ENCODE peak calls at places on chromosomes 6 and 20, in eight cellular contexts. One of them, this sample, is unnamed.

GRCh38 chr6:43395822-43396221 is 26.4 kb upstream of the ZNF318 start:
- DNase-seq in naive thymus-derived CD4-positive, alpha-beta T cell: no peak
- DNase-seq in mucosa of gallbladder: no peak
- DNase-seq in non-pigmented ciliary epithelial cell: no peak
- DNase-seq in GM23338: no peak
- DNase-seq in stimulated activated CD8-positive, alpha-beta memory T cell treated with anti-CD3 and anti-CD28 coated beads, Interleukin-15, amount 100 ng/mL, for 1 hour: no peak
- DNase-seq in left ventricle myocardium inferior: peak
- DNase-seq in hypothalamus: peak
- DNase-seq in this sample: no peak

GRCh38 chr6:37047421-37047931 is 42.0 kb downstream of the FGD2 start:
- DNase-seq in naive thymus-derived CD4-positive, alpha-beta T cell: no peak
- DNase-seq in mucosa of gallbladder: no peak
- DNase-seq in non-pigmented ciliary epithelial cell: no peak
- DNase-seq in GM23338: no peak
- DNase-seq in stimulated activated CD8-positive, alpha-beta memory T cell treated with anti-CD3 and anti-CD28 coated beads, Interleukin-15, amount 100 ng/mL, for 1 hour: no peak
- DNase-seq in left ventricle myocardium inferior: no peak
- DNase-seq in hypothalamus: no peak
- DNase-seq in this sample: no peak

GRCh38 chr6:149969635-149970034 is 5.9 kb downstream of the ULBP1 start:
- DNase-seq in naive thymus-derived CD4-positive, alpha-beta T cell: no peak
- DNase-seq in mucosa of gallbladder: no peak
- DNase-seq in non-pigmented ciliary epithelial cell: no peak
- DNase-seq in GM23338: no peak
- DNase-seq in stimulated activated CD8-positive, alpha-beta memory T cell treated with anti-CD3 and anti-CD28 coated beads, Interleukin-15, amount 100 ng/mL, for 1 hour: no peak
- DNase-seq in left ventricle myocardium inferior: no peak
- DNase-seq in hypothalamus: no peak
- DNase-seq in this sample: no peak

GRCh38 chr20:858011-858410 is 24.5 kb downstream of the FAM110A start:
- DNase-seq in naive thymus-derived CD4-positive, alpha-beta T cell: no peak
- DNase-seq in mucosa of gallbladder: no peak
- DNase-seq in non-pigmented ciliary epithelial cell: no peak
- DNase-seq in GM23338: no peak
- DNase-seq in stimulated activated CD8-positive, alpha-beta memory T cell treated with anti-CD3 and anti-CD28 coated beads, Interleukin-15, amount 100 ng/mL, for 1 hour: no peak
- DNase-seq in left ventricle myocardium inferior: no peak
- DNase-seq in hypothalamus: no peak
- DNase-seq in this sample: no peak

GRCh38 chr20:45257161-45257560 is 2.8 kb upstream of the SLPI start:
- DNase-seq in naive thymus-derived CD4-positive, alpha-beta T cell: no peak
- DNase-seq in mucosa of gallbladder: no peak
- DNase-seq in non-pigmented ciliary epithelial cell: no peak
- DNase-seq in GM23338: no peak
- DNase-seq in stimulated activated CD8-positive, alpha-beta memory T cell treated with anti-CD3 and anti-CD28 coated beads, Interleukin-15, amount 100 ng/mL, for 1 hour: no peak
- DNase-seq in left ventricle myocardium inferior: no peak
- DNase-seq in hypothalamus: no peak
- DNase-seq in this sample: no peak

GRCh38 chr20:1334370-1334731 is 5.4 kb upstream of the SDCBP2 start:
- DNase-seq in naive thymus-derived CD4-positive, alpha-beta T cell: no peak
- DNase-seq in mucosa of gallbladder: no peak
- DNase-seq in non-pigmented ciliary epithelial cell: no peak
- DNase-seq in GM23338: no peak
- DNase-seq in stimulated activated CD8-positive, alpha-beta memory T cell treated with anti-CD3 and anti-CD28 coated beads, Interleukin-15, amount 100 ng/mL, for 1 hour: no peak
- DNase-seq in left ventricle myocardium inferior: no peak
- DNase-seq in hypothalamus: no peak
- DNase-seq in this sample: no peak

GRCh38 chr6:30870546-30870945 is 13.8 kb upstream of the DDR1 start:
- DNase-seq in naive thymus-derived CD4-positive, alpha-beta T cell: no peak
- DNase-seq in mucosa of gallbladder: no peak
- DNase-seq in non-pigmented ciliary epithelial cell: no peak
- DNase-seq in GM23338: no peak
- DNase-seq in stimulated activated CD8-positive, alpha-beta memory T cell treated with anti-CD3 and anti-CD28 coated beads, Interleukin-15, amount 100 ng/mL, for 1 hour: no peak
- DNase-seq in left ventricle myocardium inferior: no peak
- DNase-seq in hypothalamus: no peak
- DNase-seq in this sample: no peak

GRCh38 chr6:131250121-131250520 is 114.9 kb downstream of the AKAP7 start:
- DNase-seq in naive thymus-derived CD4-positive, alpha-beta T cell: peak
- DNase-seq in mucosa of gallbladder: peak
- DNase-seq in non-pigmented ciliary epithelial cell: peak
- DNase-seq in GM23338: peak
- DNase-seq in stimulated activated CD8-positive, alpha-beta memory T cell treated with anti-CD3 and anti-CD28 coated beads, Interleukin-15, amount 100 ng/mL, for 1 hour: no peak
- DNase-seq in left ventricle myocardium inferior: peak
- DNase-seq in hypothalamus: peak
- DNase-seq in this sample: peak

GRCh38 chr20:25525857-25526256 is 59.5 kb downstream of the NINL start:
- DNase-seq in naive thymus-derived CD4-positive, alpha-beta T cell: no peak
- DNase-seq in mucosa of gallbladder: no peak
- DNase-seq in non-pigmented ciliary epithelial cell: peak
- DNase-seq in GM23338: no peak
- DNase-seq in stimulated activated CD8-positive, alpha-beta memory T cell treated with anti-CD3 and anti-CD28 coated beads, Interleukin-15, amount 100 ng/mL, for 1 hour: no peak
- DNase-seq in left ventricle myocardium inferior: no peak
- DNase-seq in hypothalamus: no peak
- DNase-seq in this sample: no peak

GRCh38 chr20:50293244-50294139 is 102.9 kb downstream of the CEBPB start:
- DNase-seq in naive thymus-derived CD4-positive, alpha-beta T cell: no peak
- DNase-seq in mucosa of gallbladder: no peak
- DNase-seq in non-pigmented ciliary epithelial cell: no peak
- DNase-seq in GM23338: no peak
- DNase-seq in stimulated activated CD8-positive, alpha-beta memory T cell treated with anti-CD3 and anti-CD28 coated beads, Interleukin-15, amount 100 ng/mL, for 1 hour: no peak
- DNase-seq in left ventricle myocardium inferior: peak
- DNase-seq in hypothalamus: no peak
- DNase-seq in this sample: no peak

GRCh38 chr6:158011478-158011920 is 29.8 kb downstream of the SYNJ2 start:
- DNase-seq in naive thymus-derived CD4-positive, alpha-beta T cell: no peak
- DNase-seq in mucosa of gallbladder: no peak
- DNase-seq in non-pigmented ciliary epithelial cell: no peak
- DNase-seq in GM23338: no peak
- DNase-seq in stimulated activated CD8-positive, alpha-beta memory T cell treated with anti-CD3 and anti-CD28 coated beads, Interleukin-15, amount 100 ng/mL, for 1 hour: no peak
- DNase-seq in left ventricle myocardium inferior: peak
- DNase-seq in hypothalamus: peak
- DNase-seq in this sample: no peak

GRCh38 chr20:34475979-34476736 is 40.1 kb upstream of the DYNLRB1 start:
- DNase-seq in naive thymus-derived CD4-positive, alpha-beta T cell: peak
- DNase-seq in mucosa of gallbladder: peak
- DNase-seq in non-pigmented ciliary epithelial cell: no peak
- DNase-seq in GM23338: peak
- DNase-seq in stimulated activated CD8-positive, alpha-beta memory T cell treated with anti-CD3 and anti-CD28 coated beads, Interleukin-15, amount 100 ng/mL, for 1 hour: no peak
- DNase-seq in left ventricle myocardium inferior: peak
- DNase-seq in hypothalamus: peak
- DNase-seq in this sample: no peak

GRCh38 chr6:98529364-98529763 is 305.0 kb upstream of the POU3F2 start:
- DNase-seq in naive thymus-derived CD4-positive, alpha-beta T cell: no peak
- DNase-seq in mucosa of gallbladder: no peak
- DNase-seq in non-pigmented ciliary epithelial cell: no peak
- DNase-seq in GM23338: peak
- DNase-seq in stimulated activated CD8-positive, alpha-beta memory T cell treated with anti-CD3 and anti-CD28 coated beads, Interleukin-15, amount 100 ng/mL, for 1 hour: no peak
- DNase-seq in left ventricle myocardium inferior: no peak
- DNase-seq in hypothalamus: peak
- DNase-seq in this sample: no peak

This sample was measured in GM12864.